ENCODE peak calls at places on chromosomes 2 and 18, in five cellular contexts. G is mesenchymal stem cell, R is GM23248, H is mammary epithelial cell, D is colonic mucosa. L is an unnamed sample.
A peak's percentile ranks its signal among the peaks of the same experiment; 100 is the strongest.

GRCh38 chr2:61179701-61180639 is 18.0 kb downstream of the C2orf74 start:
- DNase-seq in R (peak; percentile 89), D (peak; percentile 40), H (peak; percentile 30), G (peak; percentile 64), L (peak; percentile 44)

GRCh38 chr18:37266290-37266689 is 299.3 kb downstream of the CELF4 start:
- DNase-seq in R (no peak), D (no peak), G (no peak), H (no peak), L (no peak)

GRCh38 chr18:65056575-65056974 is 694.2 kb upstream of the CDH7 start:
- DNase-seq in G (no peak), H (no peak), R (no peak), D (no peak), L (no peak)

GRCh38 chr2:144972676-144973075 is 452.8 kb upstream of the ZEB2 start:
- DNase-seq in R (no peak), G (no peak), H (no peak), D (no peak), L (no peak)

GRCh38 chr2:164479460-164479859 is 141.8 kb downstream of the GRB14 start:
- DNase-seq in D (no peak), R (peak; percentile 48), H (no peak), G (peak; percentile 50), L (peak; percentile 77)

GRCh38 chr2:8573234-8573941 is 108.5 kb upstream of the ID2 start:
- DNase-seq in R (no peak), H (no peak), D (peak; percentile 67), G (no peak), L (no peak)

GRCh38 chr18:36186461-36187137 is 698 bp upstream of the MOCOS start:
- DNase-seq in G (peak; percentile 17), D (peak; percentile 73), H (peak; percentile 33), R (peak; percentile 59), L (peak; percentile 45)

GRCh38 chr2:101106453-101107181 is 44.6 kb downstream of the TBC1D8 start:
- DNase-seq in H (no peak), D (peak; percentile 54), R (no peak), G (peak; percentile 56), L (no peak)

GRCh38 chr2:112787294-112787693 is 3.0 kb upstream of the IL1A start:
- DNase-seq in G (no peak), H (no peak), D (no peak), R (no peak), L (no peak)

GRCh38 chr18:48031011-48031480 is 100.6 kb upstream of the SMAD2 start:
- DNase-seq in R (peak; percentile 73), G (peak; percentile 45), D (peak; percentile 73), H (peak; percentile 62), L (peak; percentile 69)

GRCh38 chr2:235300368-235301201 is 193.3 kb upstream of the AGAP1 start:
- DNase-seq in G (peak; percentile 59), H (peak; percentile 2), R (peak; percentile 64), D (no peak), L (peak; percentile 83)

GRCh38 chr18:11154369-11154982 is 5.1 kb upstream of the PIEZO2 start:
- DNase-seq in D (no peak), R (peak; percentile 78), H (peak; percentile 20), G (peak; percentile 79), L (peak; percentile 86)

GRCh38 chr2:224151680-224152310 is 112.7 kb upstream of the SERPINE2 start:
- DNase-seq in G (peak; percentile 88), H (no peak), R (no peak), D (no peak), L (no peak)

GRCh38 chr18:49631146-49631866 is 69.4 kb downstream of the LIPG start:
- DNase-seq in H (no peak), R (no peak), G (no peak), D (no peak), L (no peak)

GRCh38 chr18:77000527-77000926 is 132.1 kb downstream of the MBP start:
- DNase-seq in G (peak; percentile 41), R (peak; percentile 72), H (peak; percentile 17), D (peak; percentile 54), L (peak; percentile 76)

GRCh38 chr2:241546771-241547498 is 11.6 kb upstream of the BOK start:
- DNase-seq in G (peak; percentile 69), D (no peak), H (no peak), R (peak; percentile 47), L (peak; percentile 64)

GRCh38 chr2:239388236-239389151 is 12.3 kb downstream of the HDAC4 start:
- DNase-seq in D (no peak), H (no peak), R (no peak), G (no peak), L (no peak)

GRCh38 chr2:51108794-51109193 is 76.9 kb upstream of the NRXN1 start:
- DNase-seq in D (no peak), H (no peak), G (no peak), R (no peak), L (no peak)

DNA sequence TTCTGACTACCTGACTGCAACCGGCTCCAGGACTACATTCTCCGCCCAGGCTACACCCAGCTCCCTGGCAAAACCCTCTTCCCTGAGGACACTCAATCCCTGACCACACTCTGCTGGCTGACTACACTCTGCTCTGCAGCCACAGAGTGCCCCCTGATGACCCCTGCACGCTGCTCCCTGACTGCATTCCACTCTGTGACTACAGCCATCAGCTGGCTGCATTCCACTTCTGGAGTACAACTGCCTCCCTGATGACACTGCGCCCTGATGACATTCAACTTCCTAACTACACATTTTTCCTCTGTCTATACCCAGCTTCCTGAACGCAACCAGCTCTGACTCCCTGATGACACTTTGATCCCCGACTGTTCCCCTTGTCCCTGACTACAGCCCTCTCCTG is 71.3 kb upstream of the NRXN1 start:
- DNase-seq in D (no peak), H (peak; percentile 5), R (peak; percentile 0), G (peak; percentile 87), L (peak; percentile 50)
- H3K9ac ChIP-seq in D (no peak overlapping the region), H (no peak overlapping the region), R (no peak overlapping the region), G (no peak overlapping the region), L (no peak overlapping the region)

DNA sequence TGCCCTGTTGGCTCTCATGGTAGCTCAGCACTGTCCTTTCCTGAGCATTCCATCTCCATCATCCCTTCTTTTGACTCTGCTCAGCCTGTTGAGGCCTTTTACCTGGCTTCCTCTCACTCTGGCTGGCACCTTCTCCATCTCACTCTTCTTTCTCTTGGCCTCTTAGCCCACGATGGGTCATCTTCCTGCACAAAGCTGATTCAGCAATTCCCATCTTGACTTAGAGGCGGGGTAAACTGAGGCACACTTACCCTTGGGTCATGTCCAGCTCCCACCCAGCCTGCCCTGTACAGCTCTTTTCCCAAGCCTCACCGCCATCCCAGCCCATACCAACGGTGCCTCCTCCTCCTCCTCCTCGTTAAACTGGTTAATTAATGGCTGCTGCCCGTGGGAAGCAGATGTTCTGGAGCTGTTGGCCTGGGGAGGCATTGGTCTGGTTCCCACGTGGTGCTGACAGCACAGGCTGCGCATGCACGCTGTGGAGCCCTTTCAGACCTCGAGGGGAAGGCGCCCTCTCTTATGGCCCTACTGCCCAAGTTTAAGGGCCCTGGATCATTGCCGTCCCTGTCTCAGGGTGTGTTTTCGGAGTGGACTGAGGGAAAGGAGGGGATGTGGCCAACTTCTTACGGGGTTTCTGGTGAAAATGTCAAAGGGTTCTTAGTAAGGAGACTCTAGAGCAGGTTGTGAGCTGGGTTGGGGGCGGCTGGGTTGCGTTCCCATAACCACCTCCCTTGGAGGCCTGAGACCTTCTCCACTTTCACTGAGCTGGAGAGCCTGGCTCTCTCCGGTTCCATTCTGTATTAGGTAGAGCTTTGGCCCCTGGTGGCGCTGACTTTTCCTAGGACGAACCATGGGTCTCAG is 10.9 kb downstream of the WNT10A start:
- DNase-seq in H (no peak), R (no peak), G (no peak), D (no peak), L (no peak)
- H3K27me3 ChIP-seq in H (no peaks in the 10 kb centered on the region), R (peaks cover 23% of the 10 kb centered on the region), G (peaks cover 91% of the 10 kb centered on the region), D (peaks cover 19% of the 10 kb centered on the region), L (peaks cover 67% of the 10 kb centered on the region)

GRCh38 chr2:134838143-134838620 is at the start of gene ACMSD:
- DNase-seq in H (no peak), R (no peak), D (no peak), G (no peak), L (no peak)

GRCh38 chr2:134836986-134837385 is 1.4 kb upstream of the ACMSD start:
- DNase-seq in G (no peak), D (no peak), H (peak; percentile 94), R (peak; percentile 88), L (peak; percentile 65)

GRCh38 chr2:134835471-134835870 is 2.9 kb upstream of the ACMSD start:
- DNase-seq in G (no peak), D (no peak), R (no peak), H (no peak), L (no peak)

GRCh38 chr2:134842930-134843490 is 4.6 kb downstream of the ACMSD start:
- DNase-seq in H (no peak), R (no peak), D (no peak), G (no peak), L (no peak)

GRCh38 chr2:134839649-134840048 is 1.2 kb downstream of the ACMSD start:
- DNase-seq in G (no peak), R (no peak), H (no peak), D (no peak), L (no peak)
- H3K9ac ChIP-seq in G (no peak overlapping the region), R (no peak overlapping the region), H (no peak overlapping the region), D (no peak overlapping the region), L (no peak overlapping the region)

DNA sequence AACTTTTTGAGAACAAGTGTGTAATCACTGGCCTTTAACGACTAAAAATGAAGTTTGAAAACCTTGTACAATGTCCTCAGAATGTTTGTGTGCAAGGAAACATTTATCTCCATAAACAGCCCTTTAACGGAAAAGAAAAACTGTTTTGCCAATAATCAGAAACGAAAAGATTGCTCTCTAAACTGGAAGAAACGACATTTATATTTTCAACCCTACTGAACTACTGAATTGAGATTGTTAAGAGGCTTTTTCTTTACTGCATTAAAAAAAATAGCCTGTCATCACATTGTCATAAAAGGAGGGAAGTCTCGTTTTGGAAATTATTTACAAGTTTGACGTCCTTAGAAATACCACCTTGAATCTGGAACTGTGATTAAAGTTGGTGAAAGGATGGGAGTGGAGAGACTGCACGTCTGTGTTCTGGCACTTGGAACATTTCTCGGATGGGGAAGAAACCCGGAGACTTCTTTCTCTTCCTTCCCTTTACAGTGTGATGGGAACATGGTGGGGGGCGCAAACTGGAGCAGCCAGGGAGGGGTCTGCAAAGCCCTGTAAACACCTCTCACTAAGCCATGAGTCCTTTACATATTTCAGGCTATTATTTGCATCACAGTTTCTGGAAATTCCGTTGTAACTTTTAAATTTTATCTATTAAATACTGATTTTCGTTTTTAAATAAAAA is 134.0 kb upstream of the SIX3 start:
- DNase-seq in D (no peak), G (no peak), R (no peak), H (no peak), L (no peak)
- H3K27me3 ChIP-seq in D (peaks cover 46% of the 10 kb centered on the region), G (peaks cover 95% of the 10 kb centered on the region), R (peaks cover 80% of the 10 kb centered on the region), H (peaks cover 14% of the 10 kb centered on the region), L (peaks cover 86% of the 10 kb centered on the region)

GRCh38 chr2:233087725-233088124 is 27.6 kb downstream of the INPP5D start:
- DNase-seq in R (no peak), G (no peak), H (no peak), D (no peak), L (no peak)
- H3K9ac ChIP-seq in R (no peak overlapping the region), G (no peak overlapping the region), H (no peak overlapping the region), D (no peak overlapping the region), L (no peak overlapping the region)

GRCh38 chr2:120526047-120526562 is 180.2 kb downstream of the INHBB start:
- DNase-seq in G (no peak), D (no peak), H (no peak), R (no peak), L (no peak)
- H3K27me3 ChIP-seq in G (peaks cover 78% of the 10 kb centered on the region), D (peaks cover 6% of the 10 kb centered on the region), H (no peaks in the 10 kb centered on the region), R (no peaks in the 10 kb centered on the region), L (peaks cover 39% of the 10 kb centered on the region)